ENCODE peak calls at places on chromosomes 16 and 17, in seven cellular contexts. X, U, N, Q, T, Z and W are unnamed samples.

GRCh38 chr16:58127033-58127556 is 2.1 kb downstream of the CFAP20 start:
- DNase-seq in N (no peak), T (no peak), Q (peak; percentile 44), Z (no peak), U (no peak), X (no peak), W (no peak)

GRCh38 chr17:57277923-57278604 is 21.7 kb downstream of the MSI2 start:
- DNase-seq in Q (no peak), N (no peak), T (no peak), X (no peak), Z (no peak), U (no peak), W (no peak)

GRCh38 chr16:56647641-56648431 is 3.9 kb upstream of the MT1B start:
- DNase-seq in U (no peak), T (no peak), N (peak; percentile 63), Q (no peak), Z (no peak), X (no peak), W (no peak)

GRCh38 chr17:42667088-42667951 is 8.2 kb downstream of the TUBG2 start:
- DNase-seq in X (no peak), U (no peak), Q (no peak), Z (peak; percentile 39), N (peak; percentile 58), T (peak; percentile 90), W (peak; percentile 45)

GRCh38 chr16:831571-832443 is 31.3 kb upstream of the GNG13 start:
- DNase-seq in U (no peak), X (no peak), N (no peak), Q (no peak), T (no peak), Z (no peak), W (no peak)

GRCh38 chr17:82931696-82932060 is 91.9 kb upstream of the ZNF750 start:
- DNase-seq in X (no peak), Z (no peak), Q (peak; percentile 40), T (no peak), N (no peak), U (no peak), W (peak; percentile 26)

GRCh38 chr16:29806641-29807425 is 504 bp downstream of the MAZ start:
- DNase-seq in U (peak; percentile 63), T (no peak), X (peak; percentile 56), Z (peak; percentile 29), Q (no peak), N (peak; percentile 76), W (peak; percentile 72)

GRCh38 chr17:69410671-69411070 is 3.8 kb upstream of the MAP2K6 start:
- DNase-seq in U (no peak), Z (no peak), X (no peak), T (no peak), N (no peak), Q (no peak), W (no peak)

GRCh38 chr16:86393907-86394626 is 116.3 kb upstream of the FOXF1 start:
- DNase-seq in N (no peak), X (no peak), U (no peak), Z (no peak), Q (no peak), T (no peak), W (no peak)

GRCh38 chr17:350706-351435 is 1.7 kb downstream of the RPH3AL start:
- DNase-seq in U (no peak), N (peak; percentile 27), Z (no peak), T (peak; percentile 61), Q (no peak), X (no peak), W (peak; percentile 61)

GRCh38 chr17:347309-347708 is 5.3 kb downstream of the RPH3AL start:
- DNase-seq in N (no peak), Z (no peak), T (no peak), Q (no peak), U (no peak), X (no peak), W (peak; percentile 89)

GRCh38 chr17:348012-348411 is 4.6 kb downstream of the RPH3AL start:
- DNase-seq in N (no peak), T (no peak), U (no peak), Z (no peak), X (no peak), Q (no peak), W (no peak)

GRCh38 chr17:349666-350065 is 2.9 kb downstream of the RPH3AL start:
- DNase-seq in Z (no peak), T (no peak), X (no peak), U (no peak), Q (no peak), N (no peak), W (no peak)

GRCh38 chr17:348692-349425 is 3.7 kb downstream of the RPH3AL start:
- DNase-seq in Z (peak; percentile 76), X (no peak), N (peak; percentile 29), T (peak; percentile 23), Q (no peak), U (no peak), W (peak; percentile 87)
- TF ChIP-seq CTCF in Z (no peak), X (no peak), N (no peak), T (no peak), Q (no peak), U (no peak), W (no peak)

DNA sequence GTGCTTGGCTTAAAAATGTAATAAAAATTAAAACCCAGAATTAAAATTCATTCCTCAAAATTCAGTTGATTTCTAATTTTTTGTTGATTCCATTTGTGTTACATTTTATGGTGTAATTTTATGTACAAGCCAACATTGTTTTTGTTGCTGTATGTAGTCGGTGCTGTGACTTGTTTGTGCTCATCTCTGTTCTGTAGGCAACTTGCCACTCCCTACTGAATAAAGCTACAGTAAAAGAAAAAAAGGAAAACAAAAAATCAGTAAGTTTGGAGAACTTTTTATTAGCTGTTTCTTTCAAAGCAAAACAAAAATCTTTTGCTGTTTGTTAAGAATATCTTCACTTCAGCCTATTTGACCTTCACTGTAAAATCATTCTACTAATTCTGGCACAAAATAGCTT is 44.3 kb downstream of the OMG start:
- DNase-seq in Q (no peak), Z (no peak), T (no peak), U (no peak), N (no peak), X (no peak), W (no peak)
- TF ChIP-seq CTCF in Q (no peak), Z (no peak), T (no peak), U (no peak), N (no peak), X (no peak), W (no peak)

GRCh38 chr17:50219939-50220465 is 18.6 kb upstream of the COL1A1 start:
- DNase-seq in Z (no peak), N (no peak), U (peak; percentile 4), Q (no peak), X (no peak), T (no peak), W (no peak)
- TF ChIP-seq CTCF in Z (no peak), N (no peak), U (no peak), Q (no peak), X (no peak), T (no peak), W (no peak)

GRCh38 chr16:67198238-67198734 is 645 bp upstream of the ELMO3 start:
- DNase-seq in N (peak; percentile 79), Q (no peak), T (peak; percentile 70), Z (peak; percentile 47), U (peak; percentile 66), X (peak; percentile 75), W (peak; percentile 65)

GRCh38 chr16:67197704-67198103 is 1.2 kb upstream of the ELMO3 start:
- DNase-seq in N (no peak), U (no peak), Q (no peak), X (no peak), Z (no peak), T (no peak), W (no peak)

GRCh38 chr16:67199808-67200198 is 872 bp downstream of the ELMO3 start:
- DNase-seq in Q (no peak), U (no peak), X (peak; percentile 60), Z (no peak), N (peak; percentile 78), T (no peak), W (peak; percentile 34)

GRCh38 chr16:67200491-67200890 is 1.6 kb downstream of the ELMO3 start:
- DNase-seq in X (peak; percentile 49), N (no peak), U (peak; percentile 28), T (no peak), Q (no peak), Z (no peak), W (no peak)

DNA sequence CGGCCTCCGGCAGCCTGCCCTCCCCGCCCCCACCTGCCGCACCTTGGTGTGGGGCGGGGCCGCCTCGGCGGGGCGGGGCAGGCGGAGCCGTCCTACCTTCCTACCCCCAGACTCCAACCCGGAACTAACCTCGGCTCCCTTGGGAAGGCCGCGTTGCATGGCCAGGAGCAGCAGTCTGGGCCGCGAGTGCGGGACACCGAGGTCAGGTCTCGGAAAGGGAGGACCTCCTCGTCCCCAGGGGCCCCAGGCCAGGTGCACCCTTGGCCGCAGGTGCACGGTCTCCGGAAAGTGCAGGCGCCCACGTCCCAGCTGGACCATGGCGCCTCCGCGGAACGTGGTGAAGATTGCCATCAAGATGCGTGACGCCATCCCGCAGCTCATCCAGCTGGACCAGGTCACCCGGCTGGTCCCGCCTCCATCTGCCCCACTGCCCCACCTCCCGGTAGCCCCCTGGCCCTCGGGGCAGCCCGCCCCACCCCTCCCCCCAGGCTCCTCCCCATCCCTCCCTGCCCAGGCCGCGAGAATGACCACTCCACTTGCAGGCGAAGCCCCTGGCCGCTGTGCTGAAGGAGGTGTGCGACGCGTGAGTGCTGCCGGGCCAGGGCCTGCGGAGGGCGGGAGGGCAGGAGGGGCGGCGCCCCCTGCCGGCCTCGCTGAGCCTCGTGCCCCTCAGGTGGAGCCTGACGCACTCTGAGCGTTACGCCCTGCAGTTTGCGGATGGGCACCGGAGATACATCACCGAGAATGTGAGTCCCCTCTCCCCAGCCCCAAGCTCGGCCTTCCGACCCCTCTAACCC is at the start of gene ELMO3:
- DNase-seq in N (peak; percentile 92), U (no peak), X (peak; percentile 52), Z (peak; percentile 65), Q (no peak), T (peak; percentile 66), W (peak; percentile 80)
- TF ChIP-seq CTCF in N (peak; percentile 73), U (no peak), X (no peak), Z (peak; percentile 62), Q (peak; percentile 33), T (peak; percentile 83), W (peak; percentile 45)